ENCODE peak calls at places on chromosomes 13 and 19, in four cellular contexts. One of them, this sample, is unnamed.

GRCh38 chr13:76874466-76874865 is 11.7 kb downstream of the KCTD12 start:
- DNase-seq in activated CD4-positive, alpha-beta T cell treated with anti-CD3 and anti-CD28 coated beads, Interleukin-2, amount 50 U/mL, for 24 hours: no peak
- DNase-seq in HT1080: no peak
- DNase-seq in fibroblast of mammary gland: no peak
- DNase-seq in this sample: no peak

GRCh38 chr13:111460548-111461444 is 140.4 kb downstream of the TEX29 start:
- DNase-seq in activated CD4-positive, alpha-beta T cell treated with anti-CD3 and anti-CD28 coated beads, Interleukin-2, amount 50 U/mL, for 24 hours: no peak
- DNase-seq in HT1080: peak
- DNase-seq in fibroblast of mammary gland: peak
- DNase-seq in this sample: no peak

GRCh38 chr19:17339088-17339741 is 1.9 kb downstream of the GTPBP3 start:
- DNase-seq in activated CD4-positive, alpha-beta T cell treated with anti-CD3 and anti-CD28 coated beads, Interleukin-2, amount 50 U/mL, for 24 hours: no peak
- DNase-seq in HT1080: no peak
- DNase-seq in fibroblast of mammary gland: no peak
- DNase-seq in this sample: no peak

GRCh38 chr19:2869618-2870017 is 2.5 kb downstream of the ZNF556 start:
- DNase-seq in activated CD4-positive, alpha-beta T cell treated with anti-CD3 and anti-CD28 coated beads, Interleukin-2, amount 50 U/mL, for 24 hours: no peak
- DNase-seq in HT1080: no peak
- DNase-seq in fibroblast of mammary gland: no peak
- DNase-seq in this sample: no peak

GRCh38 chr13:53048880-53049279 is 20.3 kb downstream of the OLFM4 start:
- DNase-seq in activated CD4-positive, alpha-beta T cell treated with anti-CD3 and anti-CD28 coated beads, Interleukin-2, amount 50 U/mL, for 24 hours: no peak
- DNase-seq in HT1080: no peak
- DNase-seq in fibroblast of mammary gland: no peak
- DNase-seq in this sample: no peak

GRCh38 chr13:53250272-53250875 is 221.8 kb downstream of the OLFM4 start:
- DNase-seq in activated CD4-positive, alpha-beta T cell treated with anti-CD3 and anti-CD28 coated beads, Interleukin-2, amount 50 U/mL, for 24 hours: peak
- DNase-seq in HT1080: peak
- DNase-seq in fibroblast of mammary gland: peak
- DNase-seq in this sample: peak

GRCh38 chr13:76644906-76645305 is 241.3 kb downstream of the KCTD12 start:
- DNase-seq in activated CD4-positive, alpha-beta T cell treated with anti-CD3 and anti-CD28 coated beads, Interleukin-2, amount 50 U/mL, for 24 hours: no peak
- DNase-seq in HT1080: no peak
- DNase-seq in fibroblast of mammary gland: no peak
- DNase-seq in this sample: no peak

GRCh38 chr19:39082745-39083598 is 1.2 kb upstream of the ACP7 start:
- DNase-seq in activated CD4-positive, alpha-beta T cell treated with anti-CD3 and anti-CD28 coated beads, Interleukin-2, amount 50 U/mL, for 24 hours: no peak
- DNase-seq in HT1080: no peak
- DNase-seq in fibroblast of mammary gland: no peak
- DNase-seq in this sample: no peak

GRCh38 chr19:44620667-44621066 is 7.3 kb downstream of the IGSF23 start:
- DNase-seq in activated CD4-positive, alpha-beta T cell treated with anti-CD3 and anti-CD28 coated beads, Interleukin-2, amount 50 U/mL, for 24 hours: no peak
- DNase-seq in HT1080: no peak
- DNase-seq in fibroblast of mammary gland: peak
- DNase-seq in this sample: no peak

GRCh38 chr13:60214213-60215079 is 50.7 kb upstream of the DIAPH3 start:
- DNase-seq in activated CD4-positive, alpha-beta T cell treated with anti-CD3 and anti-CD28 coated beads, Interleukin-2, amount 50 U/mL, for 24 hours: no peak
- DNase-seq in HT1080: no peak
- DNase-seq in fibroblast of mammary gland: no peak
- DNase-seq in this sample: no peak

GRCh38 chr19:44611812-44612295 is 1.5 kb upstream of the IGSF23 start:
- DNase-seq in activated CD4-positive, alpha-beta T cell treated with anti-CD3 and anti-CD28 coated beads, Interleukin-2, amount 50 U/mL, for 24 hours: no peak
- DNase-seq in HT1080: no peak
- DNase-seq in fibroblast of mammary gland: no peak
- DNase-seq in this sample: no peak

GRCh38 chr19:42059196-42059595 is 10.8 kb downstream of the GRIK5 start:
- DNase-seq in activated CD4-positive, alpha-beta T cell treated with anti-CD3 and anti-CD28 coated beads, Interleukin-2, amount 50 U/mL, for 24 hours: no peak
- DNase-seq in HT1080: no peak
- DNase-seq in fibroblast of mammary gland: no peak
- DNase-seq in this sample: no peak

GRCh38 chr13:98565726-98566577 is 11.0 kb downstream of the STK24 start:
- DNase-seq in activated CD4-positive, alpha-beta T cell treated with anti-CD3 and anti-CD28 coated beads, Interleukin-2, amount 50 U/mL, for 24 hours: no peak
- DNase-seq in HT1080: no peak
- DNase-seq in fibroblast of mammary gland: no peak
- DNase-seq in this sample: no peak

GRCh38 chr13:99454518-99455183 is 46.6 kb upstream of the TM9SF2 start:
- DNase-seq in activated CD4-positive, alpha-beta T cell treated with anti-CD3 and anti-CD28 coated beads, Interleukin-2, amount 50 U/mL, for 24 hours: no peak
- DNase-seq in HT1080: no peak
- DNase-seq in fibroblast of mammary gland: no peak
- DNase-seq in this sample: no peak

GRCh38 chr13:98800078-98800477 is 47.6 kb upstream of the SLC15A1 start:
- DNase-seq in activated CD4-positive, alpha-beta T cell treated with anti-CD3 and anti-CD28 coated beads, Interleukin-2, amount 50 U/mL, for 24 hours: no peak
- DNase-seq in HT1080: no peak
- DNase-seq in fibroblast of mammary gland: no peak
- DNase-seq in this sample: no peak

GRCh38 chr13:32427852-32428580 is at the start of gene N4BP2L1:
- DNase-seq in activated CD4-positive, alpha-beta T cell treated with anti-CD3 and anti-CD28 coated beads, Interleukin-2, amount 50 U/mL, for 24 hours: peak
- DNase-seq in HT1080: peak
- DNase-seq in fibroblast of mammary gland: peak
- DNase-seq in this sample: no peak

GRCh38 chr19:55156202-55157063 is 1.1 kb downstream of the TNNI3 start:
- DNase-seq in activated CD4-positive, alpha-beta T cell treated with anti-CD3 and anti-CD28 coated beads, Interleukin-2, amount 50 U/mL, for 24 hours: no peak
- DNase-seq in HT1080: no peak
- DNase-seq in fibroblast of mammary gland: peak
- DNase-seq in this sample: peak

GRCh38 chr19:13163609-13164364 is 13.6 kb downstream of the IER2 start:
- DNase-seq in activated CD4-positive, alpha-beta T cell treated with anti-CD3 and anti-CD28 coated beads, Interleukin-2, amount 50 U/mL, for 24 hours: no peak
- DNase-seq in HT1080: peak
- DNase-seq in fibroblast of mammary gland: peak
- DNase-seq in this sample: no peak

GRCh38 chr19:29259153-29259552 is 46.2 kb upstream of the UQCRFS1 start:
- DNase-seq in activated CD4-positive, alpha-beta T cell treated with anti-CD3 and anti-CD28 coated beads, Interleukin-2, amount 50 U/mL, for 24 hours: no peak
- DNase-seq in HT1080: peak
- DNase-seq in fibroblast of mammary gland: peak
- DNase-seq in this sample: no peak

GRCh38 chr19:41994521-41994971 is 516 bp upstream of the ATP1A3 start:
- DNase-seq in activated CD4-positive, alpha-beta T cell treated with anti-CD3 and anti-CD28 coated beads, Interleukin-2, amount 50 U/mL, for 24 hours: no peak
- DNase-seq in HT1080: no peak
- DNase-seq in fibroblast of mammary gland: no peak
- DNase-seq in this sample: no peak

GRCh38 chr13:51373451-51373850 is 34.0 kb downstream of the SERPINE3 start:
- DNase-seq in activated CD4-positive, alpha-beta T cell treated with anti-CD3 and anti-CD28 coated beads, Interleukin-2, amount 50 U/mL, for 24 hours: no peak
- DNase-seq in HT1080: no peak
- DNase-seq in fibroblast of mammary gland: no peak
- DNase-seq in this sample: no peak

GRCh38 chr19:49222011-49222410 is 64.4 kb downstream of the TRPM4 start:
- DNase-seq in activated CD4-positive, alpha-beta T cell treated with anti-CD3 and anti-CD28 coated beads, Interleukin-2, amount 50 U/mL, for 24 hours: no peak
- DNase-seq in HT1080: no peak
- DNase-seq in fibroblast of mammary gland: peak
- DNase-seq in this sample: no peak

GRCh38 chr19:28793391-28794168 is 419.4 kb downstream of the UQCRFS1 start:
- DNase-seq in activated CD4-positive, alpha-beta T cell treated with anti-CD3 and anti-CD28 coated beads, Interleukin-2, amount 50 U/mL, for 24 hours: no peak
- DNase-seq in HT1080: no peak
- DNase-seq in fibroblast of mammary gland: no peak
- DNase-seq in this sample: no peak

GRCh38 chr19:41746593-41747227 is 8.6 kb upstream of the CEACAM6 start:
- DNase-seq in activated CD4-positive, alpha-beta T cell treated with anti-CD3 and anti-CD28 coated beads, Interleukin-2, amount 50 U/mL, for 24 hours: peak
- DNase-seq in HT1080: peak
- DNase-seq in fibroblast of mammary gland: peak
- DNase-seq in this sample: no peak

GRCh38 chr19:13920940-13921744 is 15.1 kb downstream of the CC2D1A start:
- DNase-seq in activated CD4-positive, alpha-beta T cell treated with anti-CD3 and anti-CD28 coated beads, Interleukin-2, amount 50 U/mL, for 24 hours: no peak
- DNase-seq in HT1080: peak
- DNase-seq in fibroblast of mammary gland: peak
- DNase-seq in this sample: no peak

GRCh38 chr19:45800009-45800553 is 7.4 kb upstream of the DMWD start:
- DNase-seq in activated CD4-positive, alpha-beta T cell treated with anti-CD3 and anti-CD28 coated beads, Interleukin-2, amount 50 U/mL, for 24 hours: no peak
- DNase-seq in HT1080: peak
- DNase-seq in fibroblast of mammary gland: peak
- DNase-seq in this sample: no peak

GRCh38 chr13:114019367-114019766 is 45.5 kb upstream of the C13orf46 start:
- DNase-seq in activated CD4-positive, alpha-beta T cell treated with anti-CD3 and anti-CD28 coated beads, Interleukin-2, amount 50 U/mL, for 24 hours: peak
- DNase-seq in HT1080: peak
- DNase-seq in fibroblast of mammary gland: no peak
- DNase-seq in this sample: no peak

GRCh38 chr13:44918323-44919102 is 70.8 kb downstream of the NUFIP1 start:
- DNase-seq in activated CD4-positive, alpha-beta T cell treated with anti-CD3 and anti-CD28 coated beads, Interleukin-2, amount 50 U/mL, for 24 hours: no peak
- DNase-seq in HT1080: peak
- DNase-seq in fibroblast of mammary gland: peak
- DNase-seq in this sample: no peak

GRCh38 chr19:29515706-29516357 is 10.0 kb upstream of the VSTM2B start:
- DNase-seq in activated CD4-positive, alpha-beta T cell treated with anti-CD3 and anti-CD28 coated beads, Interleukin-2, amount 50 U/mL, for 24 hours: no peak
- DNase-seq in HT1080: no peak
- DNase-seq in fibroblast of mammary gland: no peak
- DNase-seq in this sample: no peak